ENCODE peak calls at places on chromosomes 16 and 17, in ten cellular contexts. One of them, this sample, is unnamed. For H3K4me1, the result is how much of the 10 kb centered on the place peaks cover.

GRCh38 chr16:71780521-71781089 is 28.0 kb downstream of the AP1G1 start:
- DNase-seq in A549: no peak
- DNase-seq in esophagus squamous epithelium: no peak
- DNase-seq in heart left ventricle: no peak
- DNase-seq in H1: no peak
- DNase-seq in transverse colon: no peak
- DNase-seq in stomach: no peak
- DNase-seq in body of pancreas: no peak
- DNase-seq in adrenal gland: no peak
- DNase-seq in spleen: no peak
- DNase-seq in this sample: no peak

GRCh38 chr17:31428111-31428510 is 36.6 kb downstream of the RAB11FIP4 start:
- DNase-seq in A549: no peak
- DNase-seq in esophagus squamous epithelium: no peak
- DNase-seq in heart left ventricle: no peak
- DNase-seq in H1: no peak
- DNase-seq in transverse colon: no peak
- DNase-seq in stomach: no peak
- DNase-seq in body of pancreas: no peak
- DNase-seq in adrenal gland: no peak
- DNase-seq in spleen: peak
- DNase-seq in this sample: no peak

GRCh38 chr16:14050297-14051027 is 20.7 kb upstream of the MRTFB start:
- DNase-seq in A549: peak
- DNase-seq in esophagus squamous epithelium: no peak
- DNase-seq in heart left ventricle: no peak
- DNase-seq in H1: peak
- DNase-seq in transverse colon: no peak
- DNase-seq in stomach: no peak
- DNase-seq in body of pancreas: no peak
- DNase-seq in adrenal gland: peak
- DNase-seq in spleen: no peak
- DNase-seq in this sample: no peak

GRCh38 chr17:19739241-19740201 is 8.6 kb downstream of the ALDH3A1 start:
- DNase-seq in A549: no peak
- DNase-seq in esophagus squamous epithelium: no peak
- DNase-seq in heart left ventricle: no peak
- DNase-seq in H1: no peak
- DNase-seq in transverse colon: no peak
- DNase-seq in stomach: no peak
- DNase-seq in body of pancreas: no peak
- DNase-seq in adrenal gland: no peak
- DNase-seq in spleen: no peak
- DNase-seq in this sample: no peak

GRCh38 chr16:9836118-9836736 is 346.0 kb downstream of the GRIN2A start:
- DNase-seq in A549: no peak
- DNase-seq in esophagus squamous epithelium: no peak
- DNase-seq in heart left ventricle: no peak
- DNase-seq in H1: no peak
- DNase-seq in transverse colon: no peak
- DNase-seq in stomach: no peak
- DNase-seq in body of pancreas: peak
- DNase-seq in adrenal gland: no peak
- DNase-seq in spleen: no peak
- DNase-seq in this sample: no peak

GRCh38 chr17:83012873-83013778 is 66.3 kb upstream of the METRNL start:
- DNase-seq in A549: no peak
- DNase-seq in esophagus squamous epithelium: no peak
- DNase-seq in heart left ventricle: no peak
- DNase-seq in H1: no peak
- DNase-seq in transverse colon: no peak
- DNase-seq in stomach: no peak
- DNase-seq in body of pancreas: no peak
- DNase-seq in adrenal gland: no peak
- DNase-seq in spleen: no peak
- DNase-seq in this sample: no peak

GRCh38 chr16:24906199-24906808 is 60.5 kb downstream of the SLC5A11 start:
- DNase-seq in A549: no peak
- DNase-seq in esophagus squamous epithelium: no peak
- DNase-seq in heart left ventricle: no peak
- DNase-seq in H1: no peak
- DNase-seq in transverse colon: no peak
- DNase-seq in stomach: no peak
- DNase-seq in body of pancreas: no peak
- DNase-seq in adrenal gland: no peak
- DNase-seq in spleen: peak
- DNase-seq in this sample: no peak

GRCh38 chr16:2156025-2156848 is 655 bp downstream of the TRAF7 start:
- DNase-seq in A549: no peak
- DNase-seq in esophagus squamous epithelium: no peak
- DNase-seq in heart left ventricle: no peak
- DNase-seq in H1: no peak
- DNase-seq in transverse colon: no peak
- DNase-seq in stomach: no peak
- DNase-seq in body of pancreas: no peak
- DNase-seq in adrenal gland: no peak
- DNase-seq in spleen: peak
- DNase-seq in this sample: no peak

GRCh38 chr17:18968945-18969887 is 17.3 kb downstream of the SLC5A10 start:
- DNase-seq in A549: peak
- DNase-seq in esophagus squamous epithelium: no peak
- DNase-seq in heart left ventricle: no peak
- DNase-seq in H1: no peak
- DNase-seq in transverse colon: peak
- DNase-seq in stomach: peak
- DNase-seq in body of pancreas: no peak
- DNase-seq in adrenal gland: no peak
- DNase-seq in spleen: no peak
- DNase-seq in this sample: no peak

GRCh38 chr17:36707904-36708303 is 106.5 kb downstream of the MRM1 start:
- DNase-seq in A549: no peak
- DNase-seq in esophagus squamous epithelium: no peak
- DNase-seq in heart left ventricle: no peak
- DNase-seq in H1: no peak
- DNase-seq in transverse colon: no peak
- DNase-seq in stomach: no peak
- DNase-seq in body of pancreas: no peak
- DNase-seq in adrenal gland: no peak
- DNase-seq in spleen: no peak
- DNase-seq in this sample: no peak

GRCh38 chr17:75509528-75510258 is 5.6 kb downstream of the CASKIN2 start:
- DNase-seq in A549: no peak
- DNase-seq in esophagus squamous epithelium: no peak
- DNase-seq in heart left ventricle: peak
- DNase-seq in H1: no peak
- DNase-seq in transverse colon: no peak
- DNase-seq in stomach: no peak
- DNase-seq in body of pancreas: peak
- DNase-seq in adrenal gland: peak
- DNase-seq in spleen: peak
- DNase-seq in this sample: no peak

GRCh38 chr17:64334851-64335250 is 55.8 kb downstream of the PECAM1 start:
- DNase-seq in A549: no peak
- DNase-seq in esophagus squamous epithelium: no peak
- DNase-seq in heart left ventricle: no peak
- DNase-seq in H1: no peak
- DNase-seq in transverse colon: no peak
- DNase-seq in stomach: no peak
- DNase-seq in body of pancreas: no peak
- DNase-seq in adrenal gland: no peak
- DNase-seq in spleen: no peak
- DNase-seq in this sample: no peak

GRCh38 chr16:85172465-85173071 is 60.3 kb upstream of the CIBAR2 start:
- DNase-seq in A549: peak
- DNase-seq in esophagus squamous epithelium: no peak
- DNase-seq in heart left ventricle: peak
- DNase-seq in H1: peak
- DNase-seq in transverse colon: no peak
- DNase-seq in stomach: no peak
- DNase-seq in body of pancreas: peak
- DNase-seq in adrenal gland: peak
- DNase-seq in spleen: no peak
- DNase-seq in this sample: no peak

GRCh38 chr17:80195671-80196529 is 24.2 kb downstream of the SGSH start:
- DNase-seq in A549: no peak
- DNase-seq in esophagus squamous epithelium: no peak
- DNase-seq in heart left ventricle: no peak
- DNase-seq in H1: peak
- DNase-seq in transverse colon: no peak
- DNase-seq in stomach: no peak
- DNase-seq in body of pancreas: no peak
- DNase-seq in adrenal gland: no peak
- DNase-seq in spleen: peak
- DNase-seq in this sample: no peak

DNA sequence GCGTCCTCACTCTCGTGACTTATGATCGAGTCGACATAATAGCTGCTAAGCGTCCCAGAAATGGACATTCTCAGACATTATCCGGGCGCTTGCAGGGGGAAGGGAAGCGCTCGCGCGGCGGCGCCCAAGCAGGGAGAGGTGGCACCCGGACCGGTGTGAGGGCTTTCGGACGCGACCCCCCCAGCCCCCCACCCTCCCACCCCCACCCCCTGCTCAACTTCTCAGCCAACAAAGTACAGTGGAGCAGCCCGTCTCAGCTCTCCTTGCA is at the start of gene HOXB9:
- DNase-seq in A549: no peak
- DNase-seq in esophagus squamous epithelium: no peak
- DNase-seq in heart left ventricle: no peak
- DNase-seq in H1: no peak
- DNase-seq in transverse colon: no peak
- DNase-seq in stomach: no peak
- DNase-seq in body of pancreas: no peak
- DNase-seq in adrenal gland: no peak
- DNase-seq in spleen: no peak
- DNase-seq in this sample: no peak
- TF ChIP-seq POLR2A in A549: no peak
- TF ChIP-seq POLR2A in esophagus squamous epithelium: no peak
- TF ChIP-seq POLR2A in heart left ventricle: no peak
- TF ChIP-seq POLR2A in H1: no peak
- TF ChIP-seq POLR2A in transverse colon: no peak
- TF ChIP-seq POLR2A in stomach: no peak
- TF ChIP-seq POLR2A in body of pancreas: no peak
- TF ChIP-seq POLR2A in adrenal gland: no peak
- TF ChIP-seq POLR2A in spleen: no peak
- TF ChIP-seq POLR2A in this sample: no peak

GRCh38 chr17:68515238-68515637 is 3.0 kb downstream of the PRKAR1A start:
- DNase-seq in A549: no peak
- DNase-seq in esophagus squamous epithelium: no peak
- DNase-seq in heart left ventricle: no peak
- DNase-seq in H1: no peak
- DNase-seq in transverse colon: no peak
- DNase-seq in stomach: no peak
- DNase-seq in body of pancreas: no peak
- DNase-seq in adrenal gland: no peak
- DNase-seq in spleen: no peak
- DNase-seq in this sample: no peak
- H3K4me1 ChIP-seq in A549: under half
- H3K4me1 ChIP-seq in esophagus squamous epithelium: under half
- H3K4me1 ChIP-seq in heart left ventricle: half or more
- H3K4me1 ChIP-seq in H1: under half
- H3K4me1 ChIP-seq in transverse colon: half or more
- H3K4me1 ChIP-seq in stomach: half or more
- H3K4me1 ChIP-seq in body of pancreas: under half
- H3K4me1 ChIP-seq in adrenal gland: half or more
- H3K4me1 ChIP-seq in spleen: half or more
- H3K4me1 ChIP-seq in this sample: under half

GRCh38 chr17:17812211-17813054 is 24.4 kb downstream of the SREBF1 start:
- DNase-seq in A549: peak
- DNase-seq in esophagus squamous epithelium: no peak
- DNase-seq in heart left ventricle: peak
- DNase-seq in H1: peak
- DNase-seq in transverse colon: peak
- DNase-seq in stomach: peak
- DNase-seq in body of pancreas: peak
- DNase-seq in adrenal gland: peak
- DNase-seq in spleen: peak
- DNase-seq in this sample: peak

GRCh38 chr17:17814162-17815061 is 22.4 kb downstream of the SREBF1 start:
- DNase-seq in A549: no peak
- DNase-seq in esophagus squamous epithelium: no peak
- DNase-seq in heart left ventricle: no peak
- DNase-seq in H1: no peak
- DNase-seq in transverse colon: no peak
- DNase-seq in stomach: no peak
- DNase-seq in body of pancreas: no peak
- DNase-seq in adrenal gland: peak
- DNase-seq in spleen: no peak
- DNase-seq in this sample: no peak

GRCh38 chr17:17811381-17812210 is 25.2 kb downstream of the SREBF1 start:
- DNase-seq in A549: no peak
- DNase-seq in esophagus squamous epithelium: no peak
- DNase-seq in heart left ventricle: no peak
- DNase-seq in H1: no peak
- DNase-seq in transverse colon: no peak
- DNase-seq in stomach: no peak
- DNase-seq in body of pancreas: no peak
- DNase-seq in adrenal gland: peak
- DNase-seq in spleen: no peak
- DNase-seq in this sample: no peak

GRCh38 chr17:17813725-17814095 is 23.1 kb downstream of the SREBF1 start:
- DNase-seq in A549: no peak
- DNase-seq in esophagus squamous epithelium: no peak
- DNase-seq in heart left ventricle: no peak
- DNase-seq in H1: no peak
- DNase-seq in transverse colon: no peak
- DNase-seq in stomach: no peak
- DNase-seq in body of pancreas: no peak
- DNase-seq in adrenal gland: peak
- DNase-seq in spleen: no peak
- DNase-seq in this sample: no peak

GRCh38 chr17:17813055-17813724 is 23.6 kb downstream of the SREBF1 start:
- DNase-seq in A549: no peak
- DNase-seq in esophagus squamous epithelium: no peak
- DNase-seq in heart left ventricle: no peak
- DNase-seq in H1: no peak
- DNase-seq in transverse colon: no peak
- DNase-seq in stomach: no peak
- DNase-seq in body of pancreas: no peak
- DNase-seq in adrenal gland: peak
- DNase-seq in spleen: no peak
- DNase-seq in this sample: no peak
- TF ChIP-seq POLR2A in A549: no peak
- TF ChIP-seq POLR2A in esophagus squamous epithelium: no peak
- TF ChIP-seq POLR2A in heart left ventricle: no peak
- TF ChIP-seq POLR2A in H1: no peak
- TF ChIP-seq POLR2A in transverse colon: no peak
- TF ChIP-seq POLR2A in stomach: no peak
- TF ChIP-seq POLR2A in body of pancreas: no peak
- TF ChIP-seq POLR2A in adrenal gland: no peak
- TF ChIP-seq POLR2A in spleen: no peak
- TF ChIP-seq POLR2A in this sample: no peak

DNA sequence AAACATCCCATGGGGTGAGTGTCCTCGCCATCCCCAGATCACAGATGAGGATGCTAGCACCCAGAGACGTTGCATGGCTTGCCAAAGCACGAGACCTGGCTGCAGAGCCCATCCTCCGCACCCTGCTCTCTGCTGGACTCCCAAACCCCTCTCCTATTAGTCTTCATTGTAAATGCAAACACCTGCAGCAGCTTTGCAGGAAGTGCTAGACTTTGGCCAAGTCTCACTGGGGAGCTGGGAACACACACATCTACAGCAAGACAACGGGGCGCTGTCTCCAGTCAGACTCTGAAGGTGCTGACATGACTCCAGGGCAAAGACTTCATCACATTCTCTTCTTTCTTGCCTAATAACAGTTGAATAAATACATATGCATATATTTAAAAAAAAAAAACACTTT is 43.8 kb downstream of the CYTH1 start:
- DNase-seq in A549: no peak
- DNase-seq in esophagus squamous epithelium: no peak
- DNase-seq in heart left ventricle: no peak
- DNase-seq in H1: no peak
- DNase-seq in transverse colon: no peak
- DNase-seq in stomach: no peak
- DNase-seq in body of pancreas: no peak
- DNase-seq in adrenal gland: no peak
- DNase-seq in spleen: no peak
- DNase-seq in this sample: no peak
- H3K4me1 ChIP-seq in A549: under half
- H3K4me1 ChIP-seq in esophagus squamous epithelium: under half
- H3K4me1 ChIP-seq in heart left ventricle: half or more
- H3K4me1 ChIP-seq in H1: under half
- H3K4me1 ChIP-seq in transverse colon: half or more
- H3K4me1 ChIP-seq in stomach: half or more
- H3K4me1 ChIP-seq in body of pancreas: under half
- H3K4me1 ChIP-seq in adrenal gland: half or more
- H3K4me1 ChIP-seq in spleen: half or more
- H3K4me1 ChIP-seq in this sample: under half

This sample was measured in sigmoid colon.